ENCODE peak calls at places on chromosomes 1 and 21, in ten cellular contexts. O is A673; I is SK-N-SH; K is lower lobe of right lung; F is RWPE1; V is PC-3; D is CD8-positive, alpha-beta T cell; Q is MM.1S; L is body of pancreas; J is fibroblast of lung. M is an unnamed sample.

GRCh38 chr1:42259059-42259738 is 75.8 kb downstream of the FOXJ3 start:
- DNase-seq in J (peak; percentile 79), L (no peak), V (no peak), K (no peak), D (no peak), F (no peak), Q (no peak), O (peak; percentile 37), I (no peak), M (peak; percentile 53)

GRCh38 chr1:29195875-29196274 is 14.2 kb upstream of the SRSF4 start:
- DNase-seq in L (peak; percentile 35), O (no peak), V (no peak), F (no peak), K (no peak), J (no peak), Q (no peak), D (no peak), I (no peak), M (no peak)

GRCh38 chr1:23148084-23148483 is 20.6 kb downstream of the LUZP1 start:
- DNase-seq in J (no peak), F (no peak), O (no peak), K (no peak), L (no peak), I (no peak), D (no peak), Q (no peak), V (no peak), M (no peak)

GRCh38 chr1:230167419-230167852 is 100.4 kb downstream of the GALNT2 start:
- DNase-seq in L (no peak), O (peak; percentile 73), J (peak; percentile 68), Q (peak; percentile 53), V (peak; percentile 88), D (peak; percentile 32), I (peak; percentile 79), K (no peak), F (peak; percentile 55), M (peak; percentile 28)

GRCh38 chr1:112995890-112996289 is 39.9 kb upstream of the SLC16A1 start:
- DNase-seq in Q (no peak), F (peak; percentile 20), V (peak; percentile 42), D (no peak), J (no peak), O (no peak), I (no peak), K (no peak), L (no peak), M (no peak)

GRCh38 chr1:236808564-236809130 is 13.6 kb downstream of the MTR start:
- DNase-seq in O (no peak), L (no peak), J (peak; percentile 51), K (no peak), D (no peak), Q (no peak), I (no peak), V (no peak), F (no peak), M (no peak)

GRCh38 chr1:21541835-21542234 is 32.6 kb downstream of the ALPL start:
- DNase-seq in K (no peak), Q (no peak), O (no peak), I (no peak), J (peak; percentile 65), D (no peak), F (no peak), L (no peak), V (no peak), M (peak; percentile 58)

GRCh38 chr21:46051379-46051770 is 46.5 kb upstream of the COL6A2 start:
- DNase-seq in V (no peak), K (no peak), Q (no peak), L (no peak), J (no peak), I (no peak), F (no peak), O (no peak), D (no peak), M (no peak)

GRCh38 chr1:227709451-227709850 is 25.7 kb downstream of the JMJD4 start:
- DNase-seq in O (no peak), F (no peak), K (no peak), I (no peak), L (no peak), D (no peak), Q (no peak), J (no peak), V (no peak), M (no peak)

GRCh38 chr1:26239936-26240335 is 5.9 kb downstream of the CEP85 start:
- DNase-seq in V (no peak), Q (no peak), J (no peak), F (no peak), D (no peak), K (no peak), I (no peak), O (no peak), L (no peak), M (peak; percentile 34)

GRCh38 chr1:27621067-27621920 is 13.7 kb downstream of the FGR start:
- DNase-seq in O (no peak), V (peak; percentile 76), I (no peak), L (peak; percentile 54), K (no peak), D (no peak), Q (no peak), J (peak; percentile 43), F (no peak), M (peak; percentile 51)

DNA sequence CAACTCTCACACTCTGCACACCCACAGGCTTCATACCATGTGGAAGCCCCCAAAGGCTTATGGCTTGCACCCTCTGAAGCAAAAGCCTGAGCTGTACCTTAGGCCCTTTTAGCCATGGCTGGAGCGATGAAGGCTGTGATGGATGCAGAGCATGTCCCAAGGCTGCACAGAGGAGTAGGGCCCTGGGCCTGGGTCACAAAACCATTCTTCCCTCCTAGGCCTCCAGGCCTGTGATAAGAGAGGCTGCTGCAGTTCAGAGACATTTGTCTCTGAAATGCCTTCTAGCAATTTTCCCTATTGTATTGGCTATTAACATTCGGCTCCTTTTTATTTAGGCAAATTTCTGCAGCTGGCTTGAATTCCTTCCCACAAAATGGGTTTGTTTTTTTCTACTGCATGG is 1707.7 kb downstream of the MRPL39 start:
- DNase-seq in J (no peak), L (no peak), O (no peak), I (no peak), D (no peak), Q (no peak), V (no peak), K (no peak), F (no peak), M (no peak)
- H3K27ac ChIP-seq in J (no peak overlapping the region), L (no peak overlapping the region), O (no peak overlapping the region), I (no peak overlapping the region), D (no peak overlapping the region), Q (no peak overlapping the region), V (no peak overlapping the region), K (no peak overlapping the region), F (no peak overlapping the region), M (no peak overlapping the region)

DNA sequence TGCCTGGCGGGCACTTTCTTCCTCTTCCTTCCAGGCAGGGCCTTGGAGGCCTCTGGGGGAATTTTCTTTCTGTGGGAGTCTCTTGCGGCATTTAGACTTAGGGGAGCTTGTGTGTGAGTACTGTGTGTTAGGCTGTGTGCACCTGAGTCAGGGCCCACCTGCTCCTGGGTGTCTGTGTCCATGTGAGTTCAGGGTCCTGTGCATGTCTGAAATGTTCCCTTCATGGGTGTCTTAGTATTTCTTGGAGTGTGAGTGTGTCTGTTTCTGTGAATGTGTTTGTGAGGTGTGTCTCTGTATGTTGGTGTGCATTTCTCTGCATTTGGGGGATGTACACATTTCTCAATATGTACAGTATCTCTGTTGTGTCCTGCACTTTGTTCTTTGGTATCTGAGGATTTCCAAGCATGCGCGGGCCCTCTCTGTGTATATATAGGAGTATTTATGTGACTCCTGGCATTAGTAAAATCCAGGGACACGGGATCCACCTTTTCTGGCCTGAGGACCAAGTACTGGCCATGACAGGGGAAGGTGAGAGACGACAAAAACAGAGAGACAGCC is 2.4 kb downstream of the TFAP2E start:
- DNase-seq in J (no peak), K (no peak), O (no peak), Q (no peak), L (no peak), I (no peak), D (no peak), V (no peak), F (no peak), M (no peak)
- H3K27ac ChIP-seq in J (no peak overlapping the region), K (peak overlapping the region; percentile 6), O (no peak overlapping the region), Q (no peak overlapping the region), L (no peak overlapping the region), I (no peak overlapping the region), D (no peak overlapping the region), V (no peak overlapping the region), F (no peak overlapping the region), M (no peak overlapping the region)

GRCh38 chr1:100528861-100529260 is 9.1 kb upstream of the GPR88 start:
- DNase-seq in D (no peak), Q (no peak), O (no peak), L (no peak), K (no peak), F (no peak), I (no peak), V (no peak), J (peak; percentile 78), M (no peak)
- H3K27ac ChIP-seq in D (no peak overlapping the region), Q (no peak overlapping the region), O (no peak overlapping the region), L (no peak overlapping the region), K (no peak overlapping the region), F (no peak overlapping the region), I (peak overlapping the region; percentile 72), V (no peak overlapping the region), J (no peak overlapping the region), M (no peak overlapping the region)

GRCh38 chr1:47906466-47907191 is 90.6 kb downstream of the TRABD2B start:
- DNase-seq in J (no peak), K (no peak), I (no peak), O (no peak), D (no peak), L (no peak), F (no peak), Q (no peak), V (no peak), M (no peak)

GRCh38 chr1:47903723-47904122 is 93.5 kb downstream of the TRABD2B start:
- DNase-seq in I (no peak), D (no peak), Q (no peak), J (no peak), K (no peak), F (no peak), O (no peak), V (no peak), L (no peak), M (no peak)

GRCh38 chr1:47907192-47907528 is 90.0 kb downstream of the TRABD2B start:
- DNase-seq in I (no peak), F (no peak), O (no peak), J (no peak), K (no peak), D (no peak), V (no peak), Q (no peak), L (no peak), M (no peak)

GRCh38 chr1:47908258-47908657 is 88.9 kb downstream of the TRABD2B start:
- DNase-seq in K (no peak), F (no peak), O (no peak), Q (no peak), J (no peak), D (no peak), V (no peak), I (no peak), L (no peak), M (no peak)

DNA sequence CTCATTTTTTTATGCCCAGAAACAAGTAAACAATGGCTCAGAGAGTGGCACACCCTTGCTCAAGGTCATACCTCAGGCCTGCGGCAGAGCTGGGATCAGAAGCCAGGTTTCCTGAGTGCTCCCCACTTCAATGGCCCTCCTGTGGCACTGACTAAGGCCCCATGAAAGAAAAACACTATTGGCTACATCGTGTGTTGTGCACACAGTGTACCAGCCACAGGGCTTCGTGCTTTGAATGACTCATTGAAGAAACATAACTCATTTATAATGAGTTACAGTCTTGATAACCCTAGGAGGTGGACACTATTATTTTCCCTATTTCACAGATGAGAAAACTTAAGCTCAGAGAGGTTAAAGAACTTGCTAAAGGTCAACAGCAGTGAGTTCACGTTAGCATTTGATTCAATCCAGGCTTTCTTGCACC is 91.2 kb downstream of the TRABD2B start:
- DNase-seq in L (peak; percentile 65), V (peak; percentile 82), I (no peak), K (peak; percentile 63), D (no peak), J (no peak), O (no peak), Q (no peak), F (peak; percentile 36), M (peak; percentile 42)
- H3K27ac ChIP-seq in L (no peak overlapping the region), V (peak overlapping the region; percentile 69), I (no peak overlapping the region), K (no peak overlapping the region), D (no peak overlapping the region), J (no peak overlapping the region), O (no peak overlapping the region), Q (no peak overlapping the region), F (no peak overlapping the region), M (no peak overlapping the region)